ENCODE peak calls at places on chromosomes 3 and 15, in six cellular contexts. I is midbrain; C is colonic mucosa; L is Daoy; M is body of pancreas; K is activated CD4-positive, CD25-positive, alpha-beta regulatory T cell. U is an unnamed sample.

GRCh38 chr3:27281671-27282150 is 87.5 kb downstream of the NEK10 start:
- DNase-seq in K (no peak), L (no peak), C (no peak), I (no peak), M (no peak), U (no peak)

GRCh38 chr3:120524171-120524923 is 71.8 kb upstream of the NDUFB4 start:
- DNase-seq in L (peak), M (no peak), K (no peak), C (no peak), I (no peak), U (no peak)

GRCh38 chr15:69253156-69253555 is 45.6 kb upstream of the PAQR5 start:
- DNase-seq in I (no peak), L (peak), K (no peak), M (peak), C (no peak), U (no peak)

GRCh38 chr15:51752918-51753317 is 1.5 kb downstream of the TMOD2 start:
- DNase-seq in M (no peak), K (no peak), C (no peak), L (no peak), I (peak), U (no peak)

GRCh38 chr15:51649659-51650521 is 27.3 kb upstream of the DMXL2 start:
- DNase-seq in M (peak), L (peak), K (no peak), I (peak), C (peak), U (peak)

GRCh38 chr3:190339130-190339529 is 16.9 kb upstream of the CLDN1 start:
- DNase-seq in K (no peak), I (no peak), M (no peak), C (no peak), L (peak), U (no peak)

GRCh38 chr3:44992555-44993470 is 16.8 kb downstream of the EXOSC7 start:
- DNase-seq in K (no peak), M (no peak), L (peak), C (no peak), I (no peak), U (peak)

GRCh38 chr15:88177451-88177850 is 79.1 kb downstream of the NTRK3 start:
- DNase-seq in K (no peak), M (no peak), I (no peak), C (no peak), L (no peak), U (no peak)

GRCh38 chr15:78205856-78206255 is 28.5 kb downstream of the ACSBG1 start:
- DNase-seq in C (peak), L (no peak), I (no peak), K (no peak), M (peak), U (no peak)

GRCh38 chr3:126394179-126394976 is at the start of gene CFAP100:
- DNase-seq in M (peak), L (no peak), K (no peak), C (no peak), I (peak), U (peak)

U was measured in endodermal cell.